ENCODE peak calls at places on chromosome 20, in eight cellular contexts. One of them, this sample, is unnamed.
A peak's percentile ranks its signal among the peaks of the same experiment; 100 is the strongest.

GRCh38 chr20:5031206-5031557 is 29.9 kb upstream of the SLC23A2 start:
- DNase-seq in IMR-90: no peak
- DNase-seq in fibroblast of lung: no peak
- DNase-seq in stomach: no peak
- DNase-seq in GM12878: no peak
- DNase-seq in body of pancreas: no peak
- DNase-seq in Panc1: no peak
- DNase-seq in upper lobe of right lung: no peak
- DNase-seq in this sample: no peak

GRCh38 chr20:45611054-45611453 is 18.5 kb upstream of the WFDC10A start:
- DNase-seq in body of pancreas: no peak
- DNase-seq in GM12878: no peak
- DNase-seq in IMR-90: peak; percentile 75
- DNase-seq in fibroblast of lung: peak; percentile 16
- DNase-seq in Panc1: no peak
- DNase-seq in upper lobe of right lung: no peak
- DNase-seq in stomach: no peak
- DNase-seq in this sample: no peak

GRCh38 chr20:1803216-1804128 is 91.7 kb upstream of the SIRPA start:
- DNase-seq in Panc1: no peak
- DNase-seq in stomach: peak; percentile 48
- DNase-seq in body of pancreas: peak; percentile 41
- DNase-seq in fibroblast of lung: peak; percentile 59
- DNase-seq in IMR-90: peak; percentile 60
- DNase-seq in upper lobe of right lung: peak; percentile 85
- DNase-seq in GM12878: no peak
- DNase-seq in this sample: peak; percentile 71

GRCh38 chr20:10489853-10490627 is 54.9 kb downstream of the SLX4IP start:
- DNase-seq in IMR-90: no peak
- DNase-seq in GM12878: no peak
- DNase-seq in body of pancreas: no peak
- DNase-seq in Panc1: no peak
- DNase-seq in fibroblast of lung: no peak
- DNase-seq in stomach: no peak
- DNase-seq in upper lobe of right lung: no peak
- DNase-seq in this sample: no peak

GRCh38 chr20:47309806-47310426 is 46.6 kb downstream of the ZMYND8 start:
- DNase-seq in fibroblast of lung: no peak
- DNase-seq in GM12878: no peak
- DNase-seq in body of pancreas: no peak
- DNase-seq in stomach: peak; percentile 60
- DNase-seq in Panc1: no peak
- DNase-seq in IMR-90: no peak
- DNase-seq in upper lobe of right lung: no peak
- DNase-seq in this sample: no peak

GRCh38 chr20:4951299-4951698 is 50.0 kb downstream of the SLC23A2 start:
- DNase-seq in Panc1: no peak
- DNase-seq in upper lobe of right lung: no peak
- DNase-seq in body of pancreas: no peak
- DNase-seq in fibroblast of lung: peak; percentile 83
- DNase-seq in GM12878: no peak
- DNase-seq in stomach: no peak
- DNase-seq in IMR-90: peak; percentile 90
- DNase-seq in this sample: peak; percentile 64

GRCh38 chr20:4835244-4836177 is 113.8 kb downstream of the PRND start:
- DNase-seq in body of pancreas: peak; percentile 18
- DNase-seq in upper lobe of right lung: no peak
- DNase-seq in fibroblast of lung: peak; percentile 58
- DNase-seq in GM12878: no peak
- DNase-seq in IMR-90: no peak
- DNase-seq in stomach: no peak
- DNase-seq in Panc1: no peak
- DNase-seq in this sample: peak; percentile 70

GRCh38 chr20:48159156-48159971 is 374.1 kb upstream of the SULF2 start:
- DNase-seq in upper lobe of right lung: no peak
- DNase-seq in body of pancreas: peak; percentile 20
- DNase-seq in stomach: no peak
- DNase-seq in IMR-90: no peak
- DNase-seq in Panc1: no peak
- DNase-seq in GM12878: no peak
- DNase-seq in fibroblast of lung: no peak
- DNase-seq in this sample: no peak

DNA sequence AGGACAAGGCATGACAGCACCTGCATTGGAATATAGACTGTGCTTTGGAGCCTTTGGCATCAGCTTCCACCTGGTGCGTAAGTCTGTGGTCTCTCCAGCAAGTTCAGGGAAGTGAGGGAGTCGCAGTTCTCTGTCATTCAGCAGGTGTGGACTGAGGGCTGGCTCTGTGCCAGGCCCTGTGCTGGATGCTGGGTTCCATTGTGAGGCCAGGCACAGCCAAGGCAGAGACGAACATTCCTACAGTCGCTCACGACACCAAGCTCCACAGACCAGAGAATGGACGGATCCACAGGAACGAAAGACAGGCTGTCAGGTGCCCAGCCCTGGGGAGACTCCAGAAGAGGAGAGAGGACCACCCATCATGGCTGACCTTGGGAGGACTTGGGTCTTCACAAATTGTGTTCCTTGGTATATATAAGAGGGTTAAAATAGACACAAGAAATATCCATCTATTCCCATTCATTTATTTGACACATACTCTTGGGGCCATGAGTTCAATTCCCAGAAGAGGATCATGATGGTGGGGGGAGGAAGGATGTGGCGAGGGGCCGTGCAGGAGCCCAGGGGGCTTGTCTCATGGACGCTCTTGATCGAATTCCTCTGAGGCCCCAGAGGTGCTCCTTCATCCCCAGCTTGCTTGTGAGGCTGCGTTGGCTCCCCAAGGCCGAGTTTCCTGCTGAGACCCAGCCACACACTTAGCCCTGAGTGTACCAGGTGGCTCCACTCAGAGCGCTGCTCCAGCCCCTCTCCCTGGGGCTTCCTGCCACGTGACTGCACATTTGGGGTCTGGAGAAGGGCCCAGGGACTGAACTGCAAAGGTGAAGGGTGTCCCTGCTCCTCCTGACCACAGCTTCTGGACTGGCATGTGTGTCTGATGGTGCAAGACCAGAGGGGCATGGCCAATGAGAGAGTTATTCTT is 3.5 kb upstream of the ZNF831 start:
- DNase-seq in IMR-90: no peak
- DNase-seq in upper lobe of right lung: no peak
- DNase-seq in stomach: no peak
- DNase-seq in Panc1: no peak
- DNase-seq in GM12878: no peak
- DNase-seq in fibroblast of lung: no peak
- DNase-seq in body of pancreas: no peak
- DNase-seq in this sample: no peak
- H3K4me3 ChIP-seq in IMR-90: no peak overlapping the region
- H3K4me3 ChIP-seq in upper lobe of right lung: no peak overlapping the region
- H3K4me3 ChIP-seq in stomach: peak overlapping the region; percentile 18
- H3K4me3 ChIP-seq in Panc1: no peak overlapping the region
- H3K4me3 ChIP-seq in GM12878: no peak overlapping the region
- H3K4me3 ChIP-seq in fibroblast of lung: no peak overlapping the region
- H3K4me3 ChIP-seq in body of pancreas: no peak overlapping the region
- H3K4me3 ChIP-seq in this sample: no peak overlapping the region

DNA sequence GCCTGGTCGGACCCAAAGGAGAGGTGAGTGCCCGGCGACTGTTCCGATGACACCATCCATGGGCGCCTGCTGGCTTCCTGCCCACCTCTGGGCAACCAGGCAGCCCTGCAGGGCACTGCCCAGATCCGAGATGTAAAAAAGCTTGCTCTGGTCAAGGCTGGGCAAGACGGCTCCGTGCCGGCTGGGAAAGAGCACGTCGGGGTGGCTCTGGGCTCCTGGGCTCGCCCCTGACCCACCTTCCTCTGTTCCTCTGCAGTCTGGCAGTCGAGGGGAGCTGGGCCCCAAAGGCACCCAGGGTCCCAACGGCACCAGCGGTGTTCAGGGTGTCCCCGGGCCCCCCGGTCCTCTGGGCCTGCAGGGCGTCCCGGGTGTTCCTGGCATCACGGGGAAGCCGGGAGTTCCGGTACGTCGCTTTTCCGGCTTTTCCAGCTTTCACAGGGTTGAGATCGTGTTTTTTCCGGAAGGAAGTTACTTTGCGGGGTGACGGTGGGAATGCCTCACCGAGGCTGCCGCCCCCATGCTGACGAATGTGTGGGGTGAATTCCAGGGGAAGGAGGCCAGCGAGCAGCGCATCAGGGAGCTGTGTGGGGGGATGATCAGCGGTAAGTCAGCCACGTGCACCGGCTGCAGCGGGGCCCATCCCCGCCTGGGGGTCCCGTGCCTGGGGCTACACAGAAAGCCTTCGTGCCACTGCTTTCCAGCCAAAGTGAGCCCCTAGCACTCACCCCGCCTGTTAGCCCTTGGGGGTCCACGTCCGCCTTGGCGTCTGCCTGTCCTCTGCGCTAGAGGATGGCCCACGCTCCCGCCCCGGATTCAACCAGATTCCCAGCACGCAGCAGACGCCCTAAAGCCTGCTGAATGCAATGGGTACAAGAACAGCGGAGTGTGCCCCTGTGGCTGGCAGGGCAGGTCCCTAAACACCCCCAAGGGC is 19.3 kb downstream of the COL9A3 start:
- DNase-seq in upper lobe of right lung: no peak
- DNase-seq in stomach: no peak
- DNase-seq in Panc1: no peak
- DNase-seq in IMR-90: peak; percentile 50
- DNase-seq in fibroblast of lung: no peak
- DNase-seq in GM12878: no peak
- DNase-seq in body of pancreas: no peak
- DNase-seq in this sample: no peak
- TF ChIP-seq CTCF in upper lobe of right lung: no peak
- TF ChIP-seq CTCF in stomach: no peak
- TF ChIP-seq CTCF in Panc1: no peak
- TF ChIP-seq CTCF in IMR-90: no peak
- TF ChIP-seq CTCF in fibroblast of lung: no peak
- TF ChIP-seq CTCF in GM12878: no peak
- TF ChIP-seq CTCF in body of pancreas: no peak
- TF ChIP-seq CTCF in this sample: no peak

GRCh38 chr20:64216036-64216435 is 39.5 kb upstream of the PCMTD2 start:
- DNase-seq in upper lobe of right lung: no peak
- DNase-seq in IMR-90: no peak
- DNase-seq in fibroblast of lung: no peak
- DNase-seq in Panc1: no peak
- DNase-seq in GM12878: no peak
- DNase-seq in body of pancreas: peak; percentile 59
- DNase-seq in stomach: peak; percentile 70
- DNase-seq in this sample: no peak

GRCh38 chr20:64219202-64219601 is 36.3 kb upstream of the PCMTD2 start:
- DNase-seq in stomach: no peak
- DNase-seq in GM12878: no peak
- DNase-seq in upper lobe of right lung: no peak
- DNase-seq in body of pancreas: no peak
- DNase-seq in fibroblast of lung: no peak
- DNase-seq in IMR-90: no peak
- DNase-seq in Panc1: no peak
- DNase-seq in this sample: no peak

GRCh38 chr20:64219730-64220129 is 35.8 kb upstream of the PCMTD2 start:
- DNase-seq in body of pancreas: no peak
- DNase-seq in fibroblast of lung: no peak
- DNase-seq in upper lobe of right lung: no peak
- DNase-seq in Panc1: no peak
- DNase-seq in stomach: no peak
- DNase-seq in IMR-90: no peak
- DNase-seq in GM12878: no peak
- DNase-seq in this sample: no peak

GRCh38 chr20:64216910-64217309 is 38.6 kb upstream of the PCMTD2 start:
- DNase-seq in Panc1: no peak
- DNase-seq in stomach: no peak
- DNase-seq in GM12878: no peak
- DNase-seq in fibroblast of lung: no peak
- DNase-seq in body of pancreas: no peak
- DNase-seq in IMR-90: no peak
- DNase-seq in upper lobe of right lung: no peak
- DNase-seq in this sample: no peak

DNA sequence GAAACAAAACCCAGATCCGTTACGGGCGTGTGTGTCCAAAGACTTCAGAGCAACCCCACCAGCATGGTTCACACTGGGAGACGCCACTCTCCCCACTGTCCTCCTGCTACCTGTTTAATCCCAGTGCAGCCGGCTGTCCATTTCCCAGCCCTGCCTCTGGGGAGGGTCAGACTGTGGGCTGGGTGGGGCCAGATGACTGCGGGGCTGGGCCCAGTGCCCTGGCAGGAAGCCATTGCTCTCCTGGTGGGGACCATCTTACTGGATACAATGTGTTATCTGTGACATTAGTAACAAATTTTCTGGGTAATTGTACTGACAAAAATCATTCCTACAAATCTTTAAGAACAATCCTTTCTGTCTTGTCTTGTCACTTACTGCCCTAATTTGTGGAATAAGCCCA is 38.0 kb upstream of the PCMTD2 start:
- DNase-seq in GM12878: no peak
- DNase-seq in stomach: no peak
- DNase-seq in body of pancreas: no peak
- DNase-seq in fibroblast of lung: no peak
- DNase-seq in Panc1: no peak
- DNase-seq in upper lobe of right lung: no peak
- DNase-seq in IMR-90: no peak
- DNase-seq in this sample: no peak
- H3K27me3 ChIP-seq in GM12878: no peaks in the 10 kb centered on the region
- H3K27me3 ChIP-seq in stomach: peaks cover 15% of the 10 kb centered on the region
- H3K27me3 ChIP-seq in body of pancreas: no peaks in the 10 kb centered on the region
- H3K27me3 ChIP-seq in fibroblast of lung: peaks cover 19% of the 10 kb centered on the region
- H3K27me3 ChIP-seq in Panc1: no peaks in the 10 kb centered on the region
- H3K27me3 ChIP-seq in upper lobe of right lung: no peaks in the 10 kb centered on the region
- H3K27me3 ChIP-seq in IMR-90: peaks cover 53% of the 10 kb centered on the region
- H3K27me3 ChIP-seq in this sample: no peaks in the 10 kb centered on the region

GRCh38 chr20:41364967-41365765 is 1.5 kb downstream of the EMILIN3 start:
- DNase-seq in IMR-90: no peak
- DNase-seq in body of pancreas: no peak
- DNase-seq in Panc1: no peak
- DNase-seq in fibroblast of lung: no peak
- DNase-seq in upper lobe of right lung: no peak
- DNase-seq in GM12878: no peak
- DNase-seq in stomach: no peak
- DNase-seq in this sample: no peak

GRCh38 chr20:41365785-41366545 is 653 bp downstream of the EMILIN3 start:
- DNase-seq in Panc1: no peak
- DNase-seq in IMR-90: no peak
- DNase-seq in fibroblast of lung: no peak
- DNase-seq in upper lobe of right lung: no peak
- DNase-seq in GM12878: no peak
- DNase-seq in stomach: no peak
- DNase-seq in body of pancreas: no peak
- DNase-seq in this sample: no peak

GRCh38 chr20:41367393-41367695 is 726 bp upstream of the EMILIN3 start:
- DNase-seq in IMR-90: no peak
- DNase-seq in fibroblast of lung: no peak
- DNase-seq in upper lobe of right lung: no peak
- DNase-seq in body of pancreas: no peak
- DNase-seq in stomach: no peak
- DNase-seq in GM12878: no peak
- DNase-seq in Panc1: no peak
- DNase-seq in this sample: no peak

GRCh38 chr20:41367956-41368355 is 1.3 kb upstream of the EMILIN3 start:
- DNase-seq in fibroblast of lung: no peak
- DNase-seq in stomach: no peak
- DNase-seq in Panc1: no peak
- DNase-seq in GM12878: no peak
- DNase-seq in upper lobe of right lung: no peak
- DNase-seq in body of pancreas: no peak
- DNase-seq in IMR-90: no peak
- DNase-seq in this sample: no peak

DNA sequence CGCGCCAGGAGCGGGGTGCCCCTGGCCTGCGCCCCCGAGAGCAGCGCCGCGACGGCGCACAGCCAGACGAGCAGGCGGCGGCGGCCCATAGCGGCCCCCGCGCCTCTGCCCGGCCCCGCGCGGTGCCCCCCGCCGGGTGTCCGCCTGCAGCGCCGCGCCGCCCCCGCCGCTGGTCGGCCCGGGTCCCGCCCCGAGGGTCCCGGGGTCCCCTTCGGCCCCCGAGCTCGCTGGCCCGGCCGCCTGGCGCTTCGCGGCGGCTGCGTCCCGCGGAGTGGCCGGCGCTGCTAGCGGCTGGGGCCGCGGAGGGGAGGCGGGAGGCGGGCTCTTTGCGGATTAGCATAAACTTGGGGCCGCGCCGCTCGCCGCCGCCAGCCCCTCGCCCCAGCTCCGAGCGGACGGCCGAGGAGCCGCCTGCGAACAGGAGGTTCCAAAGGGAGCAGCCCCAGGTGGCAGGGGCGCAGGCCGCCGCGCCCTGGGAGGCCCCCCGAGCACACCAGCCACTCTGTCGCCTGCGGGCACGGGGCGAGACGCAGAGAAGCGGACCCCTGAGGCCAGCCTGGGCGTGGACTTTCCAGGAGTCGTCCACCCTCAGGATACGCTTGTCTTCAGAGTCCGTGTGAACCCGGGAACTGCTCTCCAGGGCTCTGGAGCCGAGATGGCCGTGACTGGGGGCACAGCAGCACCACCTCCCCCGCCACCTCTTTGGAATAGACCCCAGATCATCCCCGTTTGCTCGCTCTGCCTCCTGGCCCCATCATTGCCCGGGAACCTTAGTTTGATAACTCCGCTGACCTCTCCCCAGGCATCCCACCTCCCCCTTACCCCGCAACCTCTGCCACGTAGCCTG is at the start of gene EMILIN3:
- DNase-seq in stomach: no peak
- DNase-seq in Panc1: no peak
- DNase-seq in IMR-90: no peak
- DNase-seq in GM12878: no peak
- DNase-seq in body of pancreas: no peak
- DNase-seq in fibroblast of lung: no peak
- DNase-seq in upper lobe of right lung: no peak
- DNase-seq in this sample: no peak
- H3K4me3 ChIP-seq in stomach: peak within 1 kb of the TSS; percentile 40
- H3K4me3 ChIP-seq in Panc1: peak within 1 kb of the TSS; percentile 1
- H3K4me3 ChIP-seq in IMR-90: peak within 1 kb of the TSS; percentile 17
- H3K4me3 ChIP-seq in GM12878: no peak within 1 kb of the TSS
- H3K4me3 ChIP-seq in body of pancreas: no peak within 1 kb of the TSS
- H3K4me3 ChIP-seq in fibroblast of lung: no peak within 1 kb of the TSS
- H3K4me3 ChIP-seq in upper lobe of right lung: peak within 1 kb of the TSS; percentile 10
- H3K4me3 ChIP-seq in this sample: peak within 1 kb of the TSS; percentile 17

This sample was measured in right atrium auricular region.